ENCODE peak calls at places on chromosomes 1 and 21, in eight cellular contexts. T is tibial artery, N is endodermal cell, D is upper lobe of right lung, K is H1, I is colonic mucosa, X is suprapubic skin, V is RWPE2. Z is an unnamed sample.

GRCh38 chr1:2603521-2604155 is 17.1 kb downstream of the PRXL2B start:
- DNase-seq in T (no peak), N (peak; percentile 26), D (peak; percentile 46), K (no peak), I (no peak), X (peak; percentile 47), V (no peak), Z (no peak)

GRCh38 chr1:77039739-77040138 is 172.5 kb downstream of the ST6GALNAC5 start:
- DNase-seq in T (no peak), N (no peak), D (no peak), K (no peak), I (no peak), X (no peak), V (peak; percentile 92), Z (no peak)

GRCh38 chr1:33641099-33641830 is 168.8 kb downstream of the ZSCAN20 start:
- DNase-seq in T (no peak), N (peak; percentile 76), D (no peak), K (no peak), I (no peak), X (no peak), V (no peak), Z (no peak)

GRCh38 chr1:206655471-206655882 is 20.1 kb downstream of the DYRK3 start:
- DNase-seq in T (no peak), N (no peak), D (no peak), K (no peak), I (no peak), X (no peak), V (no peak), Z (no peak)

GRCh38 chr1:15674760-15675159 is 9.4 kb upstream of the PLEKHM2 start:
- DNase-seq in T (no peak), N (peak; percentile 6), D (no peak), K (no peak), I (no peak), X (no peak), V (no peak), Z (no peak)

GRCh38 chr1:111612006-111612405 is 7.6 kb upstream of the RAP1A start:
- DNase-seq in T (no peak), N (no peak), D (no peak), K (no peak), I (no peak), X (no peak), V (no peak), Z (no peak)

GRCh38 chr1:54548389-54549044 is 489 bp downstream of the ACOT11 start:
- DNase-seq in T (no peak), N (no peak), D (peak; percentile 42), K (no peak), I (no peak), X (no peak), V (no peak), Z (no peak)

GRCh38 chr1:1937061-1937460 is 18.0 kb upstream of the TMEM52 start:
- DNase-seq in T (no peak), N (no peak), D (no peak), K (no peak), I (no peak), X (peak; percentile 16), V (no peak), Z (no peak)

GRCh38 chr1:6823822-6824221 is 38.6 kb downstream of the CAMTA1 start:
- DNase-seq in T (no peak), N (no peak), D (no peak), K (no peak), I (no peak), X (no peak), V (no peak), Z (no peak)

GRCh38 chr1:30652151-30652915 is 71.1 kb downstream of the MATN1 start:
- DNase-seq in T (no peak), N (peak; percentile 64), D (peak; percentile 43), K (no peak), I (no peak), X (no peak), V (no peak), Z (no peak)

GRCh38 chr1:25993197-25993951 is 4.5 kb downstream of the PAFAH2 start:
- DNase-seq in T (no peak), N (peak; percentile 56), D (no peak), K (no peak), I (no peak), X (no peak), V (no peak), Z (no peak)

GRCh38 chr21:42931560-42932235 is 6.3 kb upstream of the ERVH48-1 start:
- DNase-seq in T (no peak), N (peak; percentile 48), D (peak; percentile 23), K (no peak), I (no peak), X (no peak), V (no peak), Z (no peak)

GRCh38 chr1:184299796-184300195 is 87.0 kb upstream of the C1orf21 start:
- DNase-seq in T (no peak), N (no peak), D (no peak), K (no peak), I (no peak), X (no peak), V (no peak), Z (no peak)

GRCh38 chr1:184299076-184299790 is 87.6 kb upstream of the C1orf21 start:
- DNase-seq in T (no peak), N (no peak), D (no peak), K (no peak), I (no peak), X (no peak), V (no peak), Z (no peak)

GRCh38 chr1:184297244-184297750 is 89.5 kb upstream of the C1orf21 start:
- DNase-seq in T (no peak), N (no peak), D (no peak), K (no peak), I (no peak), X (no peak), V (no peak), Z (no peak)

GRCh38 chr1:184298321-184299052 is 88.3 kb upstream of the C1orf21 start:
- DNase-seq in T (no peak), N (no peak), D (no peak), K (no peak), I (no peak), X (no peak), V (no peak), Z (no peak)

DNA sequence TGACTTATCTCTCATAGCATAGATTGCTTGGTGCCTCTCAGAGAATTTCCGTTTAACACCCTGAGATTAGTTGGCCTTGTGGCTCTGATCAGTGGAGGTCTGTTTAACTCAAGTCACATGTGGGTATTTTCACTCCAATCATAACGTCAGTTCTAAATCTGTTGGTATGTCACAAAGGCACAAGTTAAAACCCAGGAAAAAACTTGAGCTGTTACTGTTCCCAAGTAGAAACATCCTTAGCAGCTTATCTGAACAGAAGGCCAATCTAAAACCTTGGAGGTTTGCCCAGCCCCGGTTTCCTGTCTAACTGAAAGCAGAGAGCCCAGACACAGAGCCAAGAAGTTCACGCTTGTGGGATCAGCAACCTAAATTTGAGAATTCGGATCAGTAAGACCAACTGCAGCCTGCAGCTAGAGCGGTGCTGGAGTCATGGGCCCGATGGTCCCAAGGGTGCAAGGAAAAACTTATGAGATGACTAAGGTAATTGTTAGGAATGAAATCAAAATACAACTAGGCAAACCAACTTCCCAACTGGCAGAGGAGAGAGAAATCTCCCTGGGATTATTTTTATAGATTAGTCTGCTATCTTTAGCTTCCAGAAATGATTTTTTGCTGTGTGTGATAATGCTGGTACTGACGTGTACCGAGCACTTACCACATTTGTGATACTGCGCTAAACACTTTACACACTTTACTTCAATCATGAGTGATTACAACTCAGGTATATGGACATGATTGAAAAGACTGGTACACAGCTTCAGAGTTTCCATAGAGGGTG is 90.2 kb upstream of the C1orf21 start:
- DNase-seq in T (peak; percentile 92), N (no peak), D (peak; percentile 66), K (no peak), I (peak; percentile 74), X (peak; percentile 88), V (no peak), Z (no peak)
- H3K27ac ChIP-seq in T (peak overlapping the region; percentile 80), N (no peak overlapping the region), D (peak overlapping the region; percentile 60), K (no peak overlapping the region), I (peak overlapping the region; percentile 61), X (peak overlapping the region; percentile 53), V (no peak overlapping the region), Z (peak overlapping the region; percentile 72)

GRCh38 chr1:27127419-27127818 is 27.5 kb downstream of the SLC9A1 start:
- DNase-seq in T (no peak), N (no peak), D (no peak), K (no peak), I (no peak), X (no peak), V (no peak), Z (no peak)
- TF ChIP-seq CTCF in T (no peak), N (peak; percentile 62), D (no peak), K (peak; percentile 72), I (no peak), X (no peak), V (peak; percentile 9), Z (no peak)

GRCh38 chr1:179866616-179867015 is 11.0 kb downstream of the TOR1AIP2 start:
- DNase-seq in T (no peak), N (no peak), D (no peak), K (no peak), I (no peak), X (no peak), V (no peak), Z (no peak)
- H3K36me3 ChIP-seq in T (peaks cover 60% of the 10 kb centered on the region), N (peaks cover 87% of the 10 kb centered on the region), D (peaks cover 66% of the 10 kb centered on the region), K (peaks cover 26% of the 10 kb centered on the region), I (no peaks in the 10 kb centered on the region), X (peaks cover 41% of the 10 kb centered on the region), V (peaks cover 82% of the 10 kb centered on the region), Z (peaks cover 95% of the 10 kb centered on the region)

GRCh38 chr1:203701606-203702005 is 63.4 kb upstream of the LAX1 start:
- DNase-seq in T (no peak), N (no peak), D (no peak), K (no peak), I (no peak), X (no peak), V (no peak), Z (no peak)

GRCh38 chr1:203698144-203698543 is 66.8 kb upstream of the LAX1 start:
- DNase-seq in T (no peak), N (no peak), D (no peak), K (no peak), I (no peak), X (no peak), V (no peak), Z (no peak)

GRCh38 chr1:203702130-203702577 is 62.8 kb upstream of the LAX1 start:
- DNase-seq in T (peak; percentile 56), N (peak; percentile 92), D (no peak), K (peak; percentile 34), I (peak; percentile 60), X (no peak), V (no peak), Z (no peak)

GRCh38 chr1:203703586-203703985 is 61.4 kb upstream of the LAX1 start:
- DNase-seq in T (no peak), N (no peak), D (no peak), K (no peak), I (no peak), X (no peak), V (no peak), Z (no peak)

GRCh38 chr1:203700901-203701300 is 64.1 kb upstream of the LAX1 start:
- DNase-seq in T (no peak), N (no peak), D (no peak), K (no peak), I (no peak), X (no peak), V (no peak), Z (no peak)
- H3K27ac ChIP-seq in T (no peak overlapping the region), N (no peak overlapping the region), D (no peak overlapping the region), K (no peak overlapping the region), I (no peak overlapping the region), X (no peak overlapping the region), V (peak overlapping the region; percentile 15), Z (no peak overlapping the region)

GRCh38 chr1:230698130-230698529 is 15.8 kb downstream of the AGT start:
- DNase-seq in T (no peak), N (peak; percentile 74), D (no peak), K (no peak), I (no peak), X (no peak), V (no peak), Z (no peak)
- TF ChIP-seq CTCF in T (no peak), N (peak; percentile 54), D (no peak), K (peak; percentile 58), I (no peak), X (no peak), V (no peak), Z (no peak)